ENCODE peak calls at places on chromosomes 6 and 20, in five cellular contexts. G is NCI-H1694; K is H54; B is AML-193; O is stimulated activated CD4-positive, alpha-beta T cell treated with anti-CD3 and anti-CD28 coated beads, Interleukin-15, amount 100 ng/mL, for 1 hour. M is an unnamed sample.

GRCh38 chr6:8017276-8017701 is 46.9 kb downstream of the BLOC1S5 start:
- DNase-seq in G (no peak), K (no peak), B (no peak), O (no peak), M (no peak)

GRCh38 chr6:11525468-11526155 is 11.9 kb upstream of the TMEM170B start:
- DNase-seq in G (no peak), K (no peak), B (peak; percentile 99), O (no peak), M (no peak)

GRCh38 chr20:23061713-23062561 is 12.5 kb upstream of the THBD start:
- DNase-seq in G (no peak), K (peak; percentile 50), B (peak; percentile 45), O (no peak), M (no peak)

GRCh38 chr6:111521497-111522275 is 38.7 kb upstream of the REV3L start:
- DNase-seq in G (no peak), K (no peak), B (no peak), O (no peak), M (no peak)

GRCh38 chr6:108260126-108260808 is 573 bp downstream of the SNX3 start:
- DNase-seq in G (no peak), K (no peak), B (peak; percentile 69), O (no peak), M (peak; percentile 16)

GRCh38 chr20:43837856-43838702 is 76.6 kb upstream of the TOX2 start:
- DNase-seq in G (no peak), K (no peak), B (no peak), O (no peak), M (no peak)

GRCh38 chr6:44377971-44378370 is 9.5 kb upstream of the CDC5L start:
- DNase-seq in G (no peak), K (no peak), B (no peak), O (no peak), M (no peak)

GRCh38 chr20:18057994-18058349 is 256 bp upstream of the OVOL2 start:
- DNase-seq in G (no peak), K (no peak), B (no peak), O (no peak), M (no peak)

GRCh38 chr6:53728570-53729194 is 63.1 kb upstream of the KLHL31 start:
- DNase-seq in G (peak; percentile 28), K (no peak), B (peak; percentile 74), O (no peak), M (no peak)

GRCh38 chr6:108837236-108837971 is 10.8 kb upstream of the ARMC2 start:
- DNase-seq in G (no peak), K (no peak), B (peak; percentile 80), O (no peak), M (no peak)

GRCh38 chr6:150412221-150412620 is 43.4 kb downstream of the IYD start:
- DNase-seq in G (no peak), K (no peak), B (no peak), O (no peak), M (no peak)

GRCh38 chr20:9241232-9241692 is 172.4 kb downstream of the PLCB4 start:
- DNase-seq in G (no peak), K (peak; percentile 7), B (no peak), O (no peak), M (peak; percentile 47)

GRCh38 chr6:30508890-30509736 is 19.8 kb downstream of the HLA-E start:
- DNase-seq in G (no peak), K (no peak), B (peak; percentile 92), O (no peak), M (no peak)

GRCh38 chr6:128963561-128963960 is 80.6 kb downstream of the LAMA2 start:
- DNase-seq in G (no peak), K (no peak), B (no peak), O (no peak), M (no peak)

GRCh38 chr6:52418606-52419005 is 1.5 kb upstream of the EFHC1 start:
- DNase-seq in G (no peak), K (no peak), B (no peak), O (no peak), M (no peak)

GRCh38 chr6:140537834-140538680 is 1163.6 kb upstream of the CITED2 start:
- DNase-seq in G (no peak), K (peak; percentile 3), B (no peak), O (no peak), M (no peak)

GRCh38 chr6:161536141-161536735 is 262.4 kb upstream of the AGPAT4 start:
- DNase-seq in G (no peak), K (no peak), B (no peak), O (no peak), M (no peak)

GRCh38 chr6:83853178-83853967 is at the start of gene RIPPLY2:
- DNase-seq in G (peak; percentile 33), K (no peak), B (no peak), O (no peak), M (no peak)

GRCh38 chr6:43913388-43914271 is 143.6 kb downstream of the VEGFA start:
- DNase-seq in G (no peak), K (no peak), B (no peak), O (no peak), M (no peak)

GRCh38 chr20:59698598-59698997 is 94.3 kb downstream of the PHACTR3 start:
- DNase-seq in G (no peak), K (no peak), B (no peak), O (no peak), M (no peak)

GRCh38 chr6:159089443-159089842 is 44.7 kb upstream of the TAGAP start:
- DNase-seq in G (no peak), K (no peak), B (no peak), O (no peak), M (no peak)

GRCh38 chr20:64140956-64141355 is 23.3 kb upstream of the MYT1 start:
- DNase-seq in G (no peak), K (no peak), B (no peak), O (no peak), M (no peak)

GRCh38 chr6:106473807-106474206 is 113.3 kb downstream of the CRYBG1 start:
- DNase-seq in G (no peak), K (no peak), B (peak; percentile 49), O (no peak), M (no peak)

GRCh38 chr6:3229566-3230274 is 2.3 kb upstream of the TUBB2B start:
- DNase-seq in G (peak; percentile 31), K (no peak), B (no peak), O (no peak), M (no peak)

GRCh38 chr6:32837651-32838113 is 857 bp downstream of the TAP2 start:
- DNase-seq in G (no peak), K (peak; percentile 23), B (no peak), O (no peak), M (no peak)

GRCh38 chr20:1907586-1907985 is 12.4 kb downstream of the SIRPA start:
- DNase-seq in G (no peak), K (peak; percentile 71), B (no peak), O (no peak), M (no peak)

M was measured in HCT116.